ENCODE peak calls at places on chromosome 10, in four cellular contexts. P is mammary epithelial cell, R is foreskin fibroblast, C is heart right ventricle. L is an unnamed sample.

GRCh38 chr10:93695720-93696119 is 6.7 kb downstream of the FRA10AC1 start:
- DNase-seq in P (no peak), R (no peak), C (no peak), L (no peak)

GRCh38 chr10:72335394-72336258 is 19.1 kb downstream of the DNAJB12 start:
- DNase-seq in P (peak), R (no peak), C (peak), L (no peak)

GRCh38 chr10:546971-547590 is 142.4 kb downstream of the DIP2C start:
- DNase-seq in P (peak), R (peak), C (no peak), L (peak)

GRCh38 chr10:60212195-60212594 is 177.5 kb downstream of the ANK3 start:
- DNase-seq in P (no peak), R (no peak), C (no peak), L (no peak)

GRCh38 chr10:95655571-95656290 is 780 bp downstream of the ALDH18A1 start:
- DNase-seq in P (peak), R (peak), C (no peak), L (no peak)

GRCh38 chr10:1094112-1095057 is 38.2 kb downstream of the WDR37 start:
- DNase-seq in P (peak), R (no peak), C (no peak), L (no peak)

GRCh38 chr10:21304608-21305007 is 220.9 kb downstream of the SKIDA1 start:
- DNase-seq in P (no peak), R (no peak), C (no peak), L (no peak)

GRCh38 chr10:57482259-57482658 is 785.4 kb downstream of the IPMK start:
- DNase-seq in P (no peak), R (no peak), C (no peak), L (no peak)

GRCh38 chr10:68938117-68938516 is 17.9 kb upstream of the DDX21 start:
- DNase-seq in P (no peak), R (no peak), C (no peak), L (no peak)

GRCh38 chr10:115022754-115023153 is 70.4 kb upstream of the ATRNL1 start:
- DNase-seq in P (no peak), R (no peak), C (no peak), L (no peak)

GRCh38 chr10:30784896-30785605 is 155.5 kb upstream of the LYZL2 start:
- DNase-seq in P (no peak), R (peak), C (peak), L (no peak)

GRCh38 chr10:108421256-108421655 is 1256.8 kb upstream of the SORCS1 start:
- DNase-seq in P (no peak), R (no peak), C (no peak), L (no peak)

GRCh38 chr10:58107506-58107905 is 160.2 kb downstream of the IPMK start:
- DNase-seq in P (peak), R (peak), C (no peak), L (no peak)

GRCh38 chr10:613661-614340 is 75.7 kb downstream of the DIP2C start:
- DNase-seq in P (no peak), R (no peak), C (no peak), L (no peak)

GRCh38 chr10:17906002-17906401 is 45.7 kb upstream of the SLC39A12 start:
- DNase-seq in P (no peak), R (no peak), C (no peak), L (no peak)

GRCh38 chr10:14296081-14296709 is 34.5 kb downstream of the FRMD4A start:
- DNase-seq in P (no peak), R (no peak), C (peak), L (peak)

GRCh38 chr10:106682175-106682574 is 482.3 kb downstream of the SORCS1 start:
- DNase-seq in P (no peak), R (peak), C (no peak), L (no peak)

GRCh38 chr10:5040781-5041470 is 37.3 kb upstream of the AKR1C2 start:
- DNase-seq in P (no peak), R (peak), C (no peak), L (no peak)

GRCh38 chr10:451021-451471 is 238.4 kb downstream of the DIP2C start:
- DNase-seq in P (peak), R (no peak), C (no peak), L (no peak)

GRCh38 chr10:329361-330099 is 194.3 kb downstream of the ZMYND11 start:
- DNase-seq in P (peak), R (peak), C (peak), L (peak)

GRCh38 chr10:110487411-110488123 is 10.1 kb upstream of the DUSP5 start:
- DNase-seq in P (no peak), R (no peak), C (no peak), L (no peak)

GRCh38 chr10:86642499-86642898 is 11.8 kb upstream of the OPN4 start:
- DNase-seq in P (peak), R (peak), C (no peak), L (no peak)

GRCh38 chr10:12077580-12078180 is 8.9 kb downstream of the DHTKD1 start:
- DNase-seq in P (no peak), R (no peak), C (no peak), L (no peak)

GRCh38 chr10:12800302-12800701 is 201.2 kb downstream of the CCDC3 start:
- DNase-seq in P (no peak), R (no peak), C (no peak), L (no peak)

GRCh38 chr10:95290801-95291633 is at the start of gene PDLIM1:
- DNase-seq in P (peak), R (peak), C (peak), L (peak)

DNA sequence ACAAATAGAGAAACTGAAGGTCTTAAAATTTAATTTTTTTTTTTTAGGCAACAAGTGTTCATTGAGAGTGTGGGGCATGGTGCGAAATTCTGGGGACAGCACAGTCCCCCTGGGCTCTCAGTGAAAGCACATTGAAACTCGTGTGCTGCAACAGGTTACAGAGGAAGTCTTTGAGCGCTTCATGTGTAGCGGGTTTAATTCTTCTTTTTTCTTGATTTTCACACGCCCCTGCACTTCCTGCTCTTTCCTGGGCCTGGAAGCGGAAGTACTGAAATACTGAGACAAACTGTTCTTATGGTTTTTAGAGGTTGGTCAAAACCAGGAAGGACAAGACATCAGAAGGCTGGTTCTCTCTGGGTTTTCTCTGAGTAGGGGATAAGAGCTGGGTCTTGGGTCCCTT is 203.5 kb downstream of the PTEN start:
- DNase-seq in P (no peak), R (no peak), C (no peak), L (no peak)
- H3K4me3 ChIP-seq in P (no peak), R (no peak), C (no peak), L (no peak)

GRCh38 chr10:81874878-81875679 is at the start of gene NRG3:
- DNase-seq in P (no peak), R (peak), C (no peak), L (no peak)

GRCh38 chr10:81873231-81873931 is 1.6 kb upstream of the NRG3 start:
- DNase-seq in P (no peak), R (no peak), C (no peak), L (no peak)

GRCh38 chr10:81872206-81872605 is 2.8 kb upstream of the NRG3 start:
- DNase-seq in P (no peak), R (peak), C (no peak), L (no peak)

GRCh38 chr10:81875680-81876252 is 772 bp downstream of the NRG3 start:
- DNase-seq in P (no peak), R (no peak), C (no peak), L (no peak)

GRCh38 chr10:81873932-81874816 is 820 bp upstream of the NRG3 start:
- DNase-seq in P (peak), R (peak), C (peak), L (peak)
- H3K4me3 ChIP-seq in P (no peak), R (no peak), C (peak), L (peak)

DNA sequence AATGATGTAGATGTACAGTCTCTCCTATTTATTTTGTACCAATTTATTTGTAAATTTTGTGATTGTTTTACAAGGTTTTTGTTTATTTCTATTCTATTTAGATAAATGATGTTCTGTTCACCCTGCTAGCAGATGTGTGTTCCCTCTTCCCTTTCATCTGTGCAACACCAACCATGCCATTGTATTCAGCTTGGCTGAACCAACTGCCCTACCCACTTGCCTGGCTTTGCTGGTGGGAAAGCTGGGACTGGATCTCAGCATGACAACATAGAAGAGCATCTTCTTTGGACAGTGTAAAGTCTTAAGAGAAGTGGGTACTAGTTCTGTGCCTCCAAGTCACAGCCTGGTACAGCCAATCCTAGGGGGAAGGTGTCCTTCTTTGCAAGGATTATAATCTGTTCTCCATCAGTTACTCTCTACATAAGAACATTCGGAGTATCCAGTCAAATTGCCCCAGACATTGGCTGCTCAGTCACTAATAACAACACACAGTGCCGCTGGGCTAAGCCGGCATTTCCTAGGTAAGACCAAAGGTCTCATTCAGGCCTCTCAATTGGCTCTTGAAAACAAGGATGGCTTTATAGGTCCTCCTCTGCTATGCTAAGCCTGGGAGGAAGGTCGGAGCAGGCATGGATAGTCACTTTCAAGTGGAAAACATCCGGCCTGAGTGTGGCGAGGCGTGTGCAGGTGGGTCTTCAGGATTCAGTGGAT is 109.7 kb downstream of the NT5C2 start:
- DNase-seq in P (no peak), R (no peak), C (no peak), L (no peak)
- H3K4me3 ChIP-seq in P (no peak), R (no peak), C (no peak), L (no peak)

GRCh38 chr10:62057359-62057758 is 155.9 kb downstream of the ARID5B start:
- DNase-seq in P (no peak), R (peak), C (peak), L (no peak)

GRCh38 chr10:62058476-62058875 is 157.0 kb downstream of the ARID5B start:
- DNase-seq in P (no peak), R (peak), C (no peak), L (no peak)

GRCh38 chr10:62056660-62057059 is 155.2 kb downstream of the ARID5B start:
- DNase-seq in P (no peak), R (no peak), C (no peak), L (no peak)

GRCh38 chr10:62058896-62059423 is 157.5 kb downstream of the ARID5B start:
- DNase-seq in P (no peak), R (no peak), C (no peak), L (no peak)

DNA sequence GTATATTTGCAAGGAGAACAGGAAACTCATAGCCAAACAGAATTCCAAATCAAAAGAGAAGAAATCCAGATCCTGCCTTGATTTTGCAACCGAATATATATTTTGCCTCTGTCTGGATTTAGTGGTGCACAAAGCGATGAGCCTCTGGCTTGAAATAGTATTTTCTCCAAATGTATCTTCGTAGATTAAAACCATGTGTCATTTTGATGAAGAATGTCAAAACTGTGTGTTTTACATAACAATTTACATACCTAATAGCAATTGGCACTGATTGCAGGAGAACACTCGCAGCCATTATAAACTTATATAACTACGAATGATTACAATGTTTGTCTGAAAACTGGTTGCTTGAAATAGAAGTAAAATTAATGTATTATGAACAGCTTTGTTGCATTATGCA is 156.4 kb downstream of the ARID5B start:
- DNase-seq in P (no peak), R (no peak), C (no peak), L (no peak)
- H3K4me3 ChIP-seq in P (no peak), R (peak), C (peak), L (no peak)

DNA sequence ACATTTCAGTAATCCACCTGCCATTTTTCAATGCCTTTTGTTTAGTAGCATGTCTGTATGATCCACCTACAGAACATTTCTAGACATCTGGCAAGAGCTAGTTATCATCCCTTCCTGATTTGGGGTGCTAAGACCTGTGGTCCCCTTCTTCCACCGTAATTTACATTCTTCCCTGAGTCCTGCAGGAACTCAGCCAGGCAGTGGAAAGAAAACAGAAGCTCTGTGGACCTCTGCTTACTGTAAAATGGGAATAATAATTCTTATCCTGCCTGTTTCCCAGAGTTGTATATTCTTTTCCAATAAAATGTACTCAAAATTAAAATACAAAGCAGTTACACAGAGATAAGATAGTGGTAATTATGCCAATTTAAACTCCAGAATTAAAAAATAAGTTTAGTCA is 126.9 kb downstream of the TCF7L2 start:
- DNase-seq in P (no peak), R (no peak), C (no peak), L (no peak)
- H3K4me3 ChIP-seq in P (no peak), R (no peak), C (no peak), L (no peak)